ENCODE peak calls at places on chromosomes 6 and 20, in five cellular contexts. W, E, M, J and Y are unnamed samples.

GRCh38 chr6:154602296-154602695 is 91.8 kb upstream of the CNKSR3 start:
- DNase-seq in E (no peak), J (no peak), M (no peak), W (no peak), Y (no peak)

GRCh38 chr20:63911171-63911570 is 16.2 kb downstream of the DNAJC5 start:
- DNase-seq in E (peak; percentile 22), W (peak; percentile 66), J (no peak), M (no peak), Y (no peak)

GRCh38 chr6:96878101-96878500 is 19.6 kb downstream of the NDUFAF4 start:
- DNase-seq in J (no peak), E (no peak), W (no peak), M (no peak), Y (no peak)

GRCh38 chr6:89350281-89351037 is 2.1 kb downstream of the UBE2J1 start:
- DNase-seq in M (no peak), J (no peak), W (no peak), E (no peak), Y (no peak)

GRCh38 chr20:57389695-57390603 is 1.2 kb upstream of the RBM38 start:
- DNase-seq in J (peak; percentile 57), W (no peak), E (no peak), M (no peak), Y (peak; percentile 66)

GRCh38 chr6:161422710-161423109 is 148.8 kb upstream of the AGPAT4 start:
- DNase-seq in J (no peak), E (no peak), W (no peak), M (no peak), Y (no peak)

GRCh38 chr20:43583982-43584432 is 6.7 kb upstream of the IFT52 start:
- DNase-seq in J (no peak), E (peak; percentile 93), W (peak; percentile 69), M (no peak), Y (no peak)

GRCh38 chr6:70520575-70520974 is 46.2 kb upstream of the SDHAF4 start:
- DNase-seq in J (no peak), E (peak; percentile 5), W (no peak), M (no peak), Y (no peak)

GRCh38 chr6:121492536-121492935 is 57.1 kb downstream of the GJA1 start:
- DNase-seq in J (no peak), M (no peak), E (no peak), W (no peak), Y (no peak)

GRCh38 chr20:53216856-53217576 is 244.9 kb downstream of the TSHZ2 start:
- DNase-seq in W (peak; percentile 69), J (peak; percentile 84), E (peak; percentile 46), M (no peak), Y (peak; percentile 84)

GRCh38 chr6:14658909-14659561 is 541.5 kb downstream of the CD83 start:
- DNase-seq in E (peak; percentile 44), J (no peak), W (no peak), M (peak; percentile 73), Y (no peak)

GRCh38 chr6:12245763-12246720 is 44.1 kb upstream of the EDN1 start:
- DNase-seq in M (no peak), E (no peak), J (no peak), W (no peak), Y (no peak)

GRCh38 chr6:163965426-163966348 is 551.2 kb downstream of the QKI start:
- DNase-seq in M (no peak), J (no peak), E (no peak), W (no peak), Y (no peak)

GRCh38 chr6:158730175-158730907 is 80.5 kb downstream of the SYTL3 start:
- DNase-seq in J (no peak), M (no peak), W (no peak), E (no peak), Y (no peak)

GRCh38 chr6:52523363-52524207 is 53.3 kb downstream of the TRAM2 start:
- DNase-seq in W (no peak), E (no peak), M (no peak), J (no peak), Y (no peak)

GRCh38 chr6:109595998-109596397 is 95.0 kb downstream of the AK9 start:
- DNase-seq in W (no peak), J (no peak), E (peak; percentile 24), M (peak; percentile 9), Y (no peak)

GRCh38 chr6:57267586-57268293 is 45.6 kb upstream of the RAB23 start:
- DNase-seq in W (peak; percentile 59), E (peak; percentile 91), J (peak; percentile 40), M (peak; percentile 31), Y (peak; percentile 31)

GRCh38 chr20:56395166-56395565 is 2.7 kb downstream of the CSTF1 start:
- DNase-seq in J (no peak), W (no peak), E (no peak), M (no peak), Y (no peak)

GRCh38 chr6:100188754-100189153 is 194.7 kb upstream of the MCHR2 start:
- DNase-seq in W (no peak), M (no peak), J (no peak), E (no peak), Y (no peak)

GRCh38 chr6:5045417-5045816 is 39.7 kb upstream of the PPP1R3G start:
- DNase-seq in J (no peak), E (no peak), W (no peak), M (no peak), Y (no peak)

GRCh38 chr6:35402136-35402855 is 49.8 kb upstream of the FANCE start:
- DNase-seq in E (no peak), J (no peak), W (peak; percentile 34), M (no peak), Y (no peak)

GRCh38 chr6:37860226-37860839 is 40.8 kb downstream of the ZFAND3 start:
- DNase-seq in M (no peak), W (peak; percentile 22), E (peak; percentile 36), J (peak; percentile 29), Y (peak; percentile 13)

GRCh38 chr6:39430968-39431523 is 108.5 kb upstream of the KCNK16 start:
- DNase-seq in E (peak; percentile 61), M (no peak), W (peak; percentile 49), J (no peak), Y (no peak)

GRCh38 chr6:140064371-140064770 is 689.9 kb upstream of the CITED2 start:
- DNase-seq in J (no peak), E (no peak), M (no peak), W (no peak), Y (no peak)

GRCh38 chr20:60765821-60766403 is 486.1 kb upstream of the CDH4 start:
- DNase-seq in M (no peak), J (no peak), W (no peak), E (no peak), Y (no peak)

GRCh38 chr6:43871284-43871683 is 101.3 kb downstream of the VEGFA start:
- DNase-seq in E (no peak), J (no peak), W (no peak), M (no peak), Y (no peak)

GRCh38 chr20:56443654-56444540 is 24.5 kb upstream of the RTF2 start:
- DNase-seq in W (no peak), E (no peak), M (no peak), J (no peak), Y (no peak)

GRCh38 chr6:108752733-108753392 is 95.4 kb upstream of the ARMC2 start:
- DNase-seq in J (no peak), W (no peak), M (no peak), E (no peak), Y (no peak)

GRCh38 chr6:38221236-38221635 is 401.7 kb downstream of the ZFAND3 start:
- DNase-seq in W (no peak), E (no peak), J (no peak), M (no peak), Y (no peak)